ENCODE peak calls at places on chromosomes 2 and 18, in nine cellular contexts. F, K, H, J, Q, Y, L, V and D are unnamed samples.

GRCh38 chr2:45379399-45380087 is 231.5 kb downstream of the SRBD1 start:
- DNase-seq in L (no peak), V (no peak), H (no peak), Q (no peak), K (no peak), J (no peak), F (no peak), Y (no peak), D (no peak)

GRCh38 chr2:22281033-22281432 is 1103.9 kb upstream of the KLHL29 start:
- DNase-seq in Y (peak), V (no peak), Q (no peak), J (no peak), L (no peak), F (no peak), K (no peak), H (peak), D (no peak)

GRCh38 chr2:156436477-156437085 is 402 bp downstream of the GPD2 start:
- DNase-seq in J (peak), F (no peak), Y (no peak), H (no peak), Q (peak), L (no peak), K (peak), V (no peak), D (peak)

GRCh38 chr2:9570182-9571060 is 14.8 kb upstream of the ADAM17 start:
- DNase-seq in Q (no peak), J (no peak), V (no peak), L (no peak), Y (no peak), H (no peak), F (no peak), K (no peak), D (no peak)

GRCh38 chr2:50491541-50492114 is 540.3 kb downstream of the NRXN1 start:
- DNase-seq in V (peak), H (no peak), Q (peak), J (peak), L (no peak), Y (peak), F (no peak), K (peak), D (peak)

GRCh38 chr18:77765468-77765867 is 515.8 kb downstream of the GALR1 start:
- DNase-seq in J (no peak), F (no peak), H (no peak), K (peak), V (no peak), Q (no peak), L (no peak), Y (peak), D (peak)

GRCh38 chr2:39696838-39697237 is 31.1 kb downstream of the TMEM178A start:
- DNase-seq in K (no peak), J (no peak), H (no peak), Y (no peak), L (no peak), V (peak), F (no peak), Q (peak), D (no peak)

GRCh38 chr2:65430515-65431416 is 1.6 kb downstream of the SPRED2 start:
- DNase-seq in K (peak), Y (peak), J (peak), F (peak), H (peak), V (no peak), Q (peak), L (no peak), D (peak)

GRCh38 chr2:182503886-182504285 is 77.0 kb upstream of the PDE1A start:
- DNase-seq in Q (no peak), Y (no peak), V (no peak), L (no peak), H (no peak), K (no peak), F (no peak), J (no peak), D (no peak)

GRCh38 chr2:182068811-182069210 is 83.2 kb downstream of the PPP1R1C start:
- DNase-seq in V (no peak), L (no peak), H (no peak), Y (no peak), K (no peak), F (no peak), J (no peak), Q (peak), D (no peak)

GRCh38 chr2:57536535-57537231 is 509.9 kb upstream of the VRK2 start:
- DNase-seq in Y (no peak), V (no peak), J (no peak), F (no peak), L (no peak), Q (no peak), K (no peak), H (no peak), D (no peak)

GRCh38 chr18:69954719-69955118 is 7.0 kb upstream of the CD226 start:
- DNase-seq in V (no peak), K (no peak), J (no peak), F (no peak), H (no peak), Y (no peak), Q (no peak), L (no peak), D (no peak)

GRCh38 chr2:134745023-134745422 is 26.2 kb upstream of the TMEM163 start:
- DNase-seq in Y (no peak), Q (no peak), V (no peak), J (no peak), L (no peak), H (no peak), K (no peak), F (no peak), D (no peak)

GRCh38 chr18:79625195-79625923 is 54.2 kb upstream of the CTDP1 start:
- DNase-seq in H (peak), Q (peak), K (no peak), J (peak), F (no peak), V (no peak), L (peak), Y (no peak), D (peak)

GRCh38 chr18:41140506-41140905 is 814.5 kb upstream of the PIK3C3 start:
- DNase-seq in K (no peak), V (no peak), Q (no peak), Y (no peak), H (no peak), F (no peak), L (no peak), J (no peak), D (no peak)

GRCh38 chr2:234981197-234982095 is 29.6 kb downstream of the SH3BP4 start:
- DNase-seq in Q (peak), Y (peak), L (no peak), J (no peak), V (peak), F (peak), K (no peak), H (peak), D (no peak)

GRCh38 chr2:68813596-68813995 is 57.6 kb downstream of the BMP10 start:
- DNase-seq in F (no peak), Q (no peak), V (no peak), L (no peak), H (no peak), J (no peak), K (no peak), Y (no peak), D (no peak)

GRCh38 chr2:68824831-68825230 is 46.4 kb downstream of the BMP10 start:
- DNase-seq in J (no peak), Y (no peak), Q (no peak), F (no peak), K (no peak), L (no peak), V (no peak), H (no peak), D (no peak)

GRCh38 chr2:68822207-68822872 is 48.9 kb downstream of the BMP10 start:
- DNase-seq in K (no peak), Y (no peak), V (no peak), H (no peak), L (no peak), J (no peak), F (no peak), Q (no peak), D (no peak)

GRCh38 chr2:68819556-68819955 is 51.6 kb downstream of the BMP10 start:
- DNase-seq in L (no peak), V (no peak), H (no peak), K (no peak), Y (no peak), J (no peak), F (no peak), Q (no peak), D (no peak)
- TF ChIP-seq CTCF in L (no peak), V (no peak), H (no peak), K (no peak), Y (no peak), J (no peak), F (no peak), Q (no peak), D (no peak)

GRCh38 chr2:43349944-43350343 is 123.5 kb upstream of the ZFP36L2 start:
- DNase-seq in K (no peak), V (no peak), J (no peak), Q (no peak), H (no peak), F (no peak), Y (no peak), L (no peak), D (no peak)
- TF ChIP-seq CTCF in K (no peak), V (no peak), J (no peak), Q (no peak), H (no peak), F (no peak), Y (no peak), L (no peak), D (no peak)

DNA sequence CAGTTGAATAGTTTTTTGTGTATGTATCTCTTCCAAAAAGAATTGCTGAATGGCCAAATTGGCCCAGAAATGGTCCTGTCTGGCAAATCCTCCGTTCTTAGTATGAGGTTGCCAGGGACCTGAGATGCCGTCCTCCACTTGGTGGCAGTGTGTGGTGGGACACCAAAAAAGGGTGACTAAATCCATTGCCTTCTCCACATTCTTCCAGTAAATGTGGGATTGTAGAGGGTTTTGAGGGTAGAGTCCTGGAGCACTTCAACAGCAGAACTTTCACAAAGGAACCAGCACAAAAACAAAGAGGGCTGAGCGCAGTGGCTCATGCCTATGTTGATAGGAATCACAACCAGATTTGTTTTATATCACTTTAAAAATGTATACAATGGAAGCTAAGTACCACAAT is 199.9 kb downstream of the BCL2 start:
- DNase-seq in V (no peak), F (no peak), Q (peak), K (peak), H (no peak), L (no peak), Y (no peak), J (no peak), D (peak)
- TF ChIP-seq CTCF in V (peak), F (peak), Q (peak), K (no peak), H (peak), L (peak), Y (peak), J (peak), D (peak)

GRCh38 chr18:34649072-34649471 is 61.0 kb upstream of the DTNA start:
- DNase-seq in L (no peak), J (no peak), K (no peak), V (no peak), H (no peak), Q (no peak), F (no peak), Y (no peak), D (no peak)

GRCh38 chr18:34648269-34648668 is 61.8 kb upstream of the DTNA start:
- DNase-seq in Q (no peak), F (no peak), H (no peak), L (no peak), V (no peak), J (no peak), Y (no peak), K (no peak), D (no peak)

GRCh38 chr18:34643982-34644381 is 66.1 kb upstream of the DTNA start:
- DNase-seq in K (no peak), F (no peak), Y (no peak), L (no peak), H (no peak), V (no peak), Q (peak), J (no peak), D (no peak)

GRCh38 chr18:34650121-34650545 is 60.0 kb upstream of the DTNA start:
- DNase-seq in K (no peak), F (no peak), Q (peak), Y (no peak), H (no peak), V (peak), L (no peak), J (no peak), D (no peak)

DNA sequence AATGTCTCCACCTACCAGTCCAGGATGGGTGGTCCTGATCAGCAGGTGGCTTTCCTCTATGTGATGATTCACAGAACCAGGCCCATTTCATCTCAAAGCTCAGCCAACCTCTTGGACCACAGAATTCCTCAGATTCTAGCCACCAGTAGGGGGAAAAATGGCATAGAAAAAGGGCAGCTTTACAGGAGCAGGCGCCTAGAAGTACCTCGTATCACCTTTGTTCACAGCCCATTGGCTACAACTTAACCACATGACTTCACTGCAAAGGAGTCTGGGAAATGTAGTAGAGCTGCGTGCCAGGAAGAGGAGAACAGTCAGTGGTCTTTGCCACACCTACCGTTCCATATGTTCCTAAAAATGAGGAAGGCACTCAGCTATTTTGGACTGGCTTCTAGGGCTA is 62.8 kb upstream of the DTNA start:
- DNase-seq in Y (no peak), V (no peak), Q (no peak), H (no peak), K (no peak), F (no peak), L (no peak), J (no peak), D (no peak)
- TF ChIP-seq CTCF in Y (no peak), V (no peak), Q (no peak), H (no peak), K (no peak), F (no peak), L (no peak), J (no peak), D (no peak)

GRCh38 chr2:56318147-56318546 is 134.4 kb downstream of the CCDC85A start:
- DNase-seq in K (no peak), J (no peak), H (no peak), L (no peak), Q (no peak), V (no peak), Y (no peak), F (no peak), D (no peak)

GRCh38 chr2:56314809-56315208 is 131.0 kb downstream of the CCDC85A start:
- DNase-seq in Q (no peak), F (no peak), Y (no peak), V (no peak), J (no peak), L (no peak), K (no peak), H (peak), D (no peak)

DNA sequence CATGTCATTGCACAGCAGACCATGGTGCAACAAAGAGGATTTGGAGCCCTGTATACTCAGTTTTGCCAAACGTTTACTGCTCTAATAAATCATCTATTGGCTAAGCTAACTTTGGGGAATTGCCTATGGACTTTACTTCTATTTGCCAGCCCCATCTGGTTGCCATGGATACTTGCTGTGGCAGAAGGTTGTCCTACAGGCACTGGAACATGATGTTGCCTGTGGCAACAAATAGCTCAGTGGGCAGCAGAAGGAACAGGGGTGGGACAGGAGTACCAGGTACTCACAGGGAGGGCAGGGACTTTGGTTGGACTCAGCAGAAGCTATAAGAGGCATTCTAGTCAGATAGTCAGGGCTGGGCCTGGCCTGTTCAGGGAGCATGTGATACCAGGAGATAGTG is 129.8 kb downstream of the CCDC85A start:
- DNase-seq in K (no peak), Q (no peak), J (no peak), L (no peak), F (no peak), H (no peak), V (no peak), Y (no peak), D (no peak)
- TF ChIP-seq CTCF in K (no peak), Q (no peak), J (no peak), L (no peak), F (no peak), H (no peak), V (no peak), Y (no peak), D (no peak)